ENCODE peak calls at places on chromosomes 3 and 15, in ten cellular contexts. One of them, this sample, is unnamed.

GRCh38 chr3:137612293-137612692 is 151.8 kb upstream of the SOX14 start:
- DNase-seq in CD4-positive, alpha-beta T cell: no peak
- DNase-seq in sigmoid colon: no peak
- DNase-seq in cardiac muscle cell: peak
- DNase-seq in A549: no peak
- DNase-seq in IMR-90: no peak
- DNase-seq in pancreas: no peak
- DNase-seq in aorta: no peak
- DNase-seq in A673: no peak
- DNase-seq in uterus: no peak
- DNase-seq in this sample: no peak

GRCh38 chr3:122942937-122943827 is 84.4 kb downstream of the SEMA5B start:
- DNase-seq in A549: peak
- DNase-seq in cardiac muscle cell: peak
- DNase-seq in pancreas: peak
- DNase-seq in sigmoid colon: no peak
- DNase-seq in CD4-positive, alpha-beta T cell: no peak
- DNase-seq in IMR-90: peak
- DNase-seq in uterus: peak
- DNase-seq in aorta: peak
- DNase-seq in A673: peak
- DNase-seq in this sample: peak

GRCh38 chr15:26738996-26739395 is 33.9 kb downstream of the GABRB3 start:
- DNase-seq in A673: no peak
- DNase-seq in aorta: no peak
- DNase-seq in pancreas: no peak
- DNase-seq in IMR-90: no peak
- DNase-seq in CD4-positive, alpha-beta T cell: no peak
- DNase-seq in cardiac muscle cell: no peak
- DNase-seq in A549: no peak
- DNase-seq in uterus: no peak
- DNase-seq in sigmoid colon: no peak
- DNase-seq in this sample: no peak

GRCh38 chr3:167978071-167978470 is 117.7 kb downstream of the GOLIM4 start:
- DNase-seq in pancreas: no peak
- DNase-seq in uterus: no peak
- DNase-seq in cardiac muscle cell: no peak
- DNase-seq in IMR-90: no peak
- DNase-seq in sigmoid colon: no peak
- DNase-seq in A549: no peak
- DNase-seq in CD4-positive, alpha-beta T cell: no peak
- DNase-seq in aorta: no peak
- DNase-seq in A673: no peak
- DNase-seq in this sample: no peak

GRCh38 chr15:64197425-64197824 is 34.6 kb upstream of the PPIB start:
- DNase-seq in A549: no peak
- DNase-seq in aorta: no peak
- DNase-seq in IMR-90: no peak
- DNase-seq in sigmoid colon: no peak
- DNase-seq in cardiac muscle cell: no peak
- DNase-seq in A673: peak
- DNase-seq in CD4-positive, alpha-beta T cell: no peak
- DNase-seq in uterus: no peak
- DNase-seq in pancreas: no peak
- DNase-seq in this sample: no peak

GRCh38 chr15:75672111-75672602 is 24.4 kb downstream of the SNX33 start:
- DNase-seq in CD4-positive, alpha-beta T cell: no peak
- DNase-seq in A549: no peak
- DNase-seq in pancreas: no peak
- DNase-seq in uterus: no peak
- DNase-seq in A673: no peak
- DNase-seq in aorta: no peak
- DNase-seq in IMR-90: no peak
- DNase-seq in sigmoid colon: no peak
- DNase-seq in cardiac muscle cell: no peak
- DNase-seq in this sample: no peak

GRCh38 chr15:41892621-41893421 is 1.0 kb downstream of the SPTBN5 start:
- DNase-seq in IMR-90: no peak
- DNase-seq in pancreas: peak
- DNase-seq in A549: no peak
- DNase-seq in A673: no peak
- DNase-seq in uterus: no peak
- DNase-seq in cardiac muscle cell: no peak
- DNase-seq in sigmoid colon: no peak
- DNase-seq in CD4-positive, alpha-beta T cell: peak
- DNase-seq in aorta: no peak
- DNase-seq in this sample: peak

GRCh38 chr3:156685198-156685597 is 10.8 kb downstream of the TIPARP start:
- DNase-seq in IMR-90: peak
- DNase-seq in aorta: no peak
- DNase-seq in CD4-positive, alpha-beta T cell: no peak
- DNase-seq in uterus: no peak
- DNase-seq in cardiac muscle cell: no peak
- DNase-seq in sigmoid colon: no peak
- DNase-seq in A549: peak
- DNase-seq in A673: no peak
- DNase-seq in pancreas: no peak
- DNase-seq in this sample: no peak

GRCh38 chr3:102024270-102024904 is 175.1 kb downstream of the NFKBIZ start:
- DNase-seq in A673: no peak
- DNase-seq in CD4-positive, alpha-beta T cell: no peak
- DNase-seq in A549: no peak
- DNase-seq in uterus: no peak
- DNase-seq in sigmoid colon: no peak
- DNase-seq in pancreas: no peak
- DNase-seq in IMR-90: no peak
- DNase-seq in aorta: no peak
- DNase-seq in cardiac muscle cell: no peak
- DNase-seq in this sample: no peak

GRCh38 chr3:5071061-5071460 is 51.0 kb upstream of the ARL8B start:
- DNase-seq in CD4-positive, alpha-beta T cell: no peak
- DNase-seq in aorta: no peak
- DNase-seq in A673: no peak
- DNase-seq in IMR-90: peak
- DNase-seq in uterus: peak
- DNase-seq in cardiac muscle cell: no peak
- DNase-seq in A549: peak
- DNase-seq in pancreas: no peak
- DNase-seq in sigmoid colon: no peak
- DNase-seq in this sample: no peak

GRCh38 chr3:42778644-42779043 is 5.6 kb upstream of the CCDC13 start:
- DNase-seq in aorta: no peak
- DNase-seq in A549: no peak
- DNase-seq in CD4-positive, alpha-beta T cell: no peak
- DNase-seq in cardiac muscle cell: no peak
- DNase-seq in A673: no peak
- DNase-seq in pancreas: no peak
- DNase-seq in uterus: peak
- DNase-seq in IMR-90: peak
- DNase-seq in sigmoid colon: no peak
- DNase-seq in this sample: no peak

GRCh38 chr3:37015631-37016030 is 22.3 kb downstream of the MLH1 start:
- DNase-seq in cardiac muscle cell: peak
- DNase-seq in sigmoid colon: no peak
- DNase-seq in IMR-90: no peak
- DNase-seq in pancreas: no peak
- DNase-seq in CD4-positive, alpha-beta T cell: no peak
- DNase-seq in uterus: no peak
- DNase-seq in aorta: no peak
- DNase-seq in A549: no peak
- DNase-seq in A673: no peak
- DNase-seq in this sample: no peak

DNA sequence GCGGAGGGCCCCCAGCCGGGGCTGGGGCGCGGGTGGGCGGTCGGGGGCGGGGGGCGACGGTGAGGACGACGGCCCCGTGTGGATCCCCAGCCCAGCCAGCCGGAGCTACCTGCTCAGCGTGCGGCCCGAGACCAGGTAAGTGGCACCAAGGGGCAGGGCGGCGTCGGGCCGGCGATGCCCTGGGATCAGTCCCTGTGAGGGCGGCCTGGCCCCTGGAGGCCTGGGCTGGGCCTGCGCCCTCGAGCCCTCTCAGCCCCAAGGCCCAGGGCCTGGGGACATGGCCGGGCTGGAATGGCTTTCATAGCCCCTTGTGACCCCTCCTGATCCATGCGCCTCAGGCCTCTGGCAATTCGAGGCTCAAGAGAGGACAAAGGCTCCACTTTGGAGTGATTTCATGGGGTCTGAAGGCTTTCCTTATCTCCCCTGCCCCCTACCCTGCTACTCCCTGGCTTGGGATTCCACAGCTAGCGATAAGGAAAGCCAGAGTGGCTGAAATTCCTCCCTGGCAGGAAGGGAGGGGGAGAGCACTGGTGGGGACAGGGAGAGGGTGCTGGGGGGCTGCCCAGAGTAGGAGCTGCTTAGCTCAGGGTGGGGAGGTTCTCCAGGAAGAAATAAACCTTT is 415 bp downstream of the ALPK3 start:
- DNase-seq in aorta: no peak
- DNase-seq in A673: no peak
- DNase-seq in pancreas: peak
- DNase-seq in A549: no peak
- DNase-seq in CD4-positive, alpha-beta T cell: no peak
- DNase-seq in IMR-90: no peak
- DNase-seq in uterus: no peak
- DNase-seq in cardiac muscle cell: peak
- DNase-seq in sigmoid colon: no peak
- DNase-seq in this sample: no peak
- H3K27ac ChIP-seq in aorta: peak
- H3K27ac ChIP-seq in A673: no peak
- H3K27ac ChIP-seq in pancreas: peak
- H3K27ac ChIP-seq in A549: no peak
- H3K27ac ChIP-seq in CD4-positive, alpha-beta T cell: no peak
- H3K27ac ChIP-seq in IMR-90: no peak
- H3K27ac ChIP-seq in uterus: peak
- H3K27ac ChIP-seq in cardiac muscle cell: peak
- H3K27ac ChIP-seq in sigmoid colon: peak
- H3K27ac ChIP-seq in this sample: peak

DNA sequence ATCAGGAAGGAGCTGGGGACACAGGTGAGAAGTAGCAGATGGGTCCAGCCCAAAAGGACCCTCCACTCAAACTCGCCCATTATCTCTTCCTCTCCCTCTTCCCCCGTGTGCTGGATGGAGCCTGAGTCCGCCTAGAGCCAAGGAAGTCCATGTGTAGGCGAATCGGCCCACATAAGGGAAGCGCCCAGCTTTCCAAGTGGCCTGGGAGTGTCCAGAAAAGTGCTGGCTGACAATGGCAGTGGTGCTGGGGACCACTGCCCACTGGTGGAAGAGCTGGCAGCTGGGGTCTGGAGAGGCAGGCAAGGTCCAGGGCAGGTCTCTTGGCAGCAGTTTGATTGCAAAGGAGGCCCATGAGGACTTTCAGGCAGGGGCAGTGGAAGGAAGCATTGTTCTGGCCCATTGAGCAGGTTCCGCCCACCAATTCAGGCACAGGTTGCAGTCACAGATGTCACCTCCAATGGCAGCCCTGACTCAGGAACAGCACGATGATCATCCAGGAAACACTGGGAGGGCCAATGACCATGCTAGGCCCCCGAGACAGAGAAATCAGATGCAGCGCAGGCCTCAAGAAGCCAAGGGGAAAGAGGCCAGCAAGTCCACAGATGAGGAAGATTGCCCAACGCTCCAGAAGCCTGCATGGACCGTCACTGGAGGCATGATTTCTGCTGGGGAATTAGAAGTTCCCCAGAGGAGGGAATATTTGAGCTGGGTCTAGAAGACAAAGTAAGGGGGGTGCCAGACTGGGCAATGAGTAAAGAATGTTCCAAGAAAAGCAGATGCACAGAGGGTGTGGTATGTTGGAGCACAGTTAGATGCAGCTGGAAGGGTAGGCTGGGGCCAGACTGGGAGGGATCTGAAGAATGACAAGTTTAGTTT is 3.0 kb downstream of the MFGE8 start:
- DNase-seq in pancreas: no peak
- DNase-seq in IMR-90: no peak
- DNase-seq in CD4-positive, alpha-beta T cell: no peak
- DNase-seq in aorta: no peak
- DNase-seq in uterus: peak
- DNase-seq in A549: no peak
- DNase-seq in A673: no peak
- DNase-seq in cardiac muscle cell: no peak
- DNase-seq in sigmoid colon: peak
- DNase-seq in this sample: no peak
- H3K27ac ChIP-seq in pancreas: no peak
- H3K27ac ChIP-seq in IMR-90: peak
- H3K27ac ChIP-seq in CD4-positive, alpha-beta T cell: no peak
- H3K27ac ChIP-seq in aorta: no peak
- H3K27ac ChIP-seq in uterus: peak
- H3K27ac ChIP-seq in A549: no peak
- H3K27ac ChIP-seq in A673: no peak
- H3K27ac ChIP-seq in cardiac muscle cell: no peak
- H3K27ac ChIP-seq in sigmoid colon: peak
- H3K27ac ChIP-seq in this sample: no peak

DNA sequence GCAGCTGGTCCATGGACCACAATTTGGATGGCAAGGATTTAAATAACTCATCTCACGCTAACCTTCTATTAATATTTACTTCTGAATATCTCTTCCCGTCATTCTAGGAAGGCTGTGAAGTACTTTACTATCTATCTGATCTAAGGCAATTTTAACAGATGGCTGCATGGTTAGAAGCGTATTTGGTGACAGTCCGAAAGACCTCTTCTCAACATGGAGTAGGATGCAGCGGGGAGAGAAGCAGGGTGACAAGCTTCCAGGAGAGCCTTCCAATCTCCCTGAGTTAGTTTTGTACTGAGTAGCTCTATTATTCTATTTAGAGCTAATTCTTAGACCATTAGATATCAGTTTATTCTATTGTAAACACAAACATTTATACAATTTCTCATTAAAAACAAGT is 309.4 kb downstream of the PLCL2 start:
- DNase-seq in IMR-90: no peak
- DNase-seq in uterus: no peak
- DNase-seq in sigmoid colon: no peak
- DNase-seq in pancreas: no peak
- DNase-seq in CD4-positive, alpha-beta T cell: no peak
- DNase-seq in A673: no peak
- DNase-seq in cardiac muscle cell: no peak
- DNase-seq in A549: no peak
- DNase-seq in aorta: no peak
- DNase-seq in this sample: no peak
- H3K27ac ChIP-seq in IMR-90: no peak
- H3K27ac ChIP-seq in uterus: no peak
- H3K27ac ChIP-seq in sigmoid colon: no peak
- H3K27ac ChIP-seq in pancreas: no peak
- H3K27ac ChIP-seq in CD4-positive, alpha-beta T cell: no peak
- H3K27ac ChIP-seq in A673: no peak
- H3K27ac ChIP-seq in cardiac muscle cell: no peak
- H3K27ac ChIP-seq in A549: no peak
- H3K27ac ChIP-seq in aorta: no peak
- H3K27ac ChIP-seq in this sample: no peak

DNA sequence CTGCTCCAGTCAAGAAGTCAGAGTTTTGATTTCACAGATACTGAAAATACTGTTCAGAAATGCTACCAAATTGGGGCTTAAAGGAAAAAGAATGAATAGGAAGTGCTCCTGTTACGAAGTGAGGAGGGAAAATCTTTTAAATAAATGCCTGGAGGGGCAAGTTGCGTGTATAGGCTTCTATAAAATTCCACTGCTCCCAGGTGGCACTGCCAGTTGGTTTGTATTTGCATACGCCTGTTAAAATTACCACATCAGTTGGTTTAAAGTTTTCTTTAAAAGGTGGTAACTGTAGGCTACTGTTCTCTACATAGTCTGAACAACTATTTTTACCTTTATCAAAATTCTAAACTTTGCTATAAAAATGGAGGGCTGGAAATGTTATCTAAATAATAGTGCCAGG is 123.5 kb downstream of the DLG1 start:
- DNase-seq in CD4-positive, alpha-beta T cell: no peak
- DNase-seq in cardiac muscle cell: no peak
- DNase-seq in A549: no peak
- DNase-seq in aorta: no peak
- DNase-seq in pancreas: no peak
- DNase-seq in uterus: no peak
- DNase-seq in sigmoid colon: no peak
- DNase-seq in A673: peak
- DNase-seq in IMR-90: no peak
- DNase-seq in this sample: no peak
- H3K27ac ChIP-seq in CD4-positive, alpha-beta T cell: no peak
- H3K27ac ChIP-seq in cardiac muscle cell: no peak
- H3K27ac ChIP-seq in A549: no peak
- H3K27ac ChIP-seq in aorta: no peak
- H3K27ac ChIP-seq in pancreas: no peak
- H3K27ac ChIP-seq in uterus: no peak
- H3K27ac ChIP-seq in sigmoid colon: no peak
- H3K27ac ChIP-seq in A673: peak
- H3K27ac ChIP-seq in IMR-90: no peak
- H3K27ac ChIP-seq in this sample: no peak

This sample was measured in adrenal gland.